ENCODE peak calls at places on chromosomes 12 and 14, in seven cellular contexts. Z is astrocyte of the spinal cord, X is HEK293T, B is non-pigmented ciliary epithelial cell, N is NCI-H187, G is nephron progenitor cell, Y is foreskin fibroblast. U is an unnamed sample.

GRCh38 chr12:49231881-49232650 is 32.8 kb upstream of the TUBA1C start:
- DNase-seq in Y (no peak), X (no peak), G (no peak), B (no peak), Z (peak; percentile 20), N (peak; percentile 89), U (no peak)

GRCh38 chr12:93541578-93542217 is 30.8 kb upstream of the SOCS2 start:
- DNase-seq in G (no peak), B (no peak), X (no peak), Z (no peak), Y (no peak), N (no peak), U (no peak)

GRCh38 chr12:95532851-95533250 is 18.4 kb downstream of the USP44 start:
- DNase-seq in N (no peak), Y (peak; percentile 45), Z (peak; percentile 42), B (no peak), X (no peak), G (no peak), U (no peak)

GRCh38 chr14:77296155-77296554 is 24.5 kb downstream of the POMT2 start:
- DNase-seq in Y (no peak), Z (no peak), X (no peak), N (no peak), G (no peak), B (no peak), U (no peak)

GRCh38 chr14:102905116-102906108 is 17.1 kb upstream of the AMN start:
- DNase-seq in X (no peak), B (no peak), G (no peak), N (no peak), Z (no peak), Y (no peak), U (no peak)

GRCh38 chr12:66541446-66541845 is 137.4 kb downstream of the GRIP1 start:
- DNase-seq in G (no peak), B (no peak), Z (no peak), Y (no peak), N (no peak), X (no peak), U (no peak)

GRCh38 chr12:108630481-108631207 is 3.0 kb downstream of the SELPLG start:
- DNase-seq in B (no peak), Y (peak; percentile 96), Z (no peak), X (no peak), N (no peak), G (no peak), U (no peak)

GRCh38 chr12:107564946-107565345 is 120.7 kb upstream of the PWP1 start:
- DNase-seq in X (peak; percentile 37), G (no peak), N (no peak), Y (peak; percentile 10), Z (no peak), B (no peak), U (no peak)

GRCh38 chr12:130838284-130838950 is 633 bp downstream of the STX2 start:
- DNase-seq in X (peak; percentile 33), G (no peak), Z (no peak), N (no peak), Y (peak; percentile 48), B (no peak), U (no peak)

GRCh38 chr14:61514006-61514830 is 181.1 kb upstream of the HIF1A start:
- DNase-seq in G (no peak), X (no peak), Y (no peak), N (no peak), Z (peak; percentile 67), B (no peak), U (no peak)

GRCh38 chr12:119198440-119198839 is 19.7 kb downstream of the HSPB8 start:
- DNase-seq in Z (no peak), N (no peak), G (no peak), X (no peak), B (no peak), Y (no peak), U (no peak)

GRCh38 chr14:85529803-85530574 is at the start of gene FLRT2:
- DNase-seq in N (no peak), X (no peak), Y (peak; percentile 87), G (peak; percentile 37), B (no peak), Z (peak; percentile 64), U (no peak)

GRCh38 chr14:77616133-77616453 is 344 bp downstream of the SPTLC2 start:
- DNase-seq in N (no peak), X (no peak), Y (no peak), B (no peak), G (no peak), Z (no peak), U (no peak)

GRCh38 chr12:126773491-126773890 is 1493.5 kb upstream of the TMEM132C start:
- DNase-seq in G (no peak), X (no peak), Y (no peak), N (no peak), B (no peak), Z (no peak), U (no peak)

GRCh38 chr14:102474934-102475333 is 34.6 kb downstream of the ANKRD9 start:
- DNase-seq in Y (peak; percentile 78), B (no peak), Z (peak; percentile 26), X (no peak), G (no peak), N (no peak), U (peak; percentile 50)

GRCh38 chr12:64713372-64713771 is 45.8 kb downstream of the GNS start:
- DNase-seq in G (no peak), Z (no peak), B (no peak), N (no peak), X (no peak), Y (no peak), U (no peak)

GRCh38 chr12:49827351-49828099 is 688 bp downstream of the NCKAP5L start:
- DNase-seq in G (peak; percentile 84), Y (peak; percentile 83), X (peak; percentile 79), B (no peak), Z (peak; percentile 61), N (peak; percentile 15), U (no peak)

GRCh38 chr14:72523397-72524157 is 370.3 kb downstream of the DPF3 start:
- DNase-seq in Z (no peak), X (no peak), N (no peak), B (no peak), G (no peak), Y (no peak), U (no peak)

GRCh38 chr12:120466560-120467315 is 2.8 kb downstream of the SRSF9 start:
- DNase-seq in G (peak; percentile 52), Y (peak; percentile 77), X (no peak), Z (peak; percentile 26), N (no peak), B (no peak), U (no peak)

GRCh38 chr12:76588881-76589565 is 29.5 kb upstream of the OSBPL8 start:
- DNase-seq in G (no peak), Z (peak; percentile 19), B (peak; percentile 45), N (no peak), X (no peak), Y (peak; percentile 86), U (no peak)

GRCh38 chr12:109517619-109518018 is 40.2 kb downstream of the UBE3B start:
- DNase-seq in B (no peak), G (no peak), Y (no peak), N (peak; percentile 91), Z (no peak), X (no peak), U (no peak)

GRCh38 chr12:68565391-68565903 is 45.3 kb upstream of the RAP1B start:
- DNase-seq in X (peak; percentile 23), N (no peak), Z (peak; percentile 79), G (no peak), B (peak; percentile 68), Y (peak; percentile 89), U (no peak)

GRCh38 chr12:128810182-128811127 is 13.3 kb downstream of the SLC15A4 start:
- DNase-seq in B (no peak), G (no peak), X (no peak), N (no peak), Y (peak; percentile 60), Z (no peak), U (no peak)

GRCh38 chr14:106489112-106489881 is 962.9 kb downstream of the TMEM121 start:
- DNase-seq in N (no peak), B (no peak), G (no peak), Y (no peak), X (no peak), Z (no peak), U (no peak)

GRCh38 chr12:115149685-115150378 is 465.9 kb upstream of the TBX3 start:
- DNase-seq in X (no peak), B (peak; percentile 68), N (no peak), Y (peak; percentile 93), Z (peak; percentile 86), G (no peak), U (no peak)

GRCh38 chr12:105977256-105978051 is 161.3 kb downstream of the NUAK1 start:
- DNase-seq in B (peak; percentile 96), Z (peak; percentile 93), N (no peak), G (no peak), Y (peak; percentile 79), X (no peak), U (no peak)

GRCh38 chr12:89029961-89030360 is 322.3 kb downstream of the DUSP6 start:
- DNase-seq in B (no peak), Z (no peak), G (no peak), X (no peak), Y (peak; percentile 59), N (no peak), U (no peak)

GRCh38 chr14:96486705-96487104 is 15.5 kb upstream of the PAPOLA start:
- DNase-seq in B (no peak), N (no peak), Y (no peak), X (no peak), G (no peak), Z (no peak), U (no peak)

GRCh38 chr12:76266797-76267196 is 81.4 kb downstream of the BBS10 start:
- DNase-seq in G (no peak), Y (peak; percentile 94), N (no peak), B (peak; percentile 89), X (no peak), Z (peak; percentile 83), U (no peak)

GRCh38 chr14:103140316-103141109 is 17.3 kb downstream of the TNFAIP2 start:
- DNase-seq in Y (no peak), N (peak; percentile 89), X (no peak), Z (no peak), B (no peak), G (no peak), U (no peak)

GRCh38 chr12:46082473-46082872 is 92.1 kb upstream of the SCAF11 start:
- DNase-seq in Y (no peak), B (no peak), N (no peak), X (no peak), Z (no peak), G (no peak), U (no peak)

GRCh38 chr14:68589447-68590232 is 203.2 kb downstream of the ZFP36L1 start:
- DNase-seq in G (peak; percentile 57), Z (peak; percentile 61), Y (peak; percentile 91), N (no peak), B (no peak), X (no peak), U (no peak)

GRCh38 chr14:92677087-92677668 is 71.2 kb downstream of the LGMN start:
- DNase-seq in B (no peak), Z (no peak), N (no peak), G (no peak), X (no peak), Y (no peak), U (no peak)

GRCh38 chr12:52049688-52050087 is 1.6 kb upstream of the NR4A1 start:
- DNase-seq in B (no peak), Z (no peak), G (no peak), N (no peak), X (no peak), Y (no peak), U (no peak)

U was measured in C1 segment of cervical spinal cord.